ENCODE peak calls at places on chromosomes 1 and 21, in four cellular contexts. One of them, this sample, is unnamed.

GRCh38 chr21:38472709-38473108 is 25.6 kb downstream of the ERG start:
- DNase-seq in A549: no peak
- DNase-seq in HepG2: no peak
- DNase-seq in K562: no peak
- DNase-seq in this sample: peak; percentile 52

GRCh38 chr21:46634427-46634826 is 1.0 kb upstream of the PRMT2 start:
- DNase-seq in A549: no peak
- DNase-seq in HepG2: peak; percentile 12
- DNase-seq in K562: no peak
- DNase-seq in this sample: no peak

GRCh38 chr21:45461369-45461750 is 56.4 kb downstream of the COL18A1 start:
- DNase-seq in A549: no peak
- DNase-seq in HepG2: no peak
- DNase-seq in K562: no peak
- DNase-seq in this sample: no peak

GRCh38 chr1:66480162-66480561 is 53.8 kb upstream of the SGIP1 start:
- DNase-seq in A549: no peak
- DNase-seq in HepG2: no peak
- DNase-seq in K562: no peak
- DNase-seq in this sample: no peak

GRCh38 chr1:43293896-43294760 is 6.7 kb upstream of the TIE1 start:
- DNase-seq in A549: no peak
- DNase-seq in HepG2: no peak
- DNase-seq in K562: no peak
- DNase-seq in this sample: no peak

GRCh38 chr21:42079939-42080787 is 9.0 kb downstream of the UMODL1 start:
- DNase-seq in A549: no peak
- DNase-seq in HepG2: no peak
- DNase-seq in K562: no peak
- DNase-seq in this sample: no peak

GRCh38 chr21:42058631-42059111 is 12.4 kb upstream of the UMODL1 start:
- DNase-seq in A549: no peak
- DNase-seq in HepG2: no peak
- DNase-seq in K562: no peak
- DNase-seq in this sample: no peak

GRCh38 chr1:12475158-12475934 is 142.7 kb downstream of the DHRS3 start:
- DNase-seq in A549: no peak
- DNase-seq in HepG2: peak; percentile 60
- DNase-seq in K562: no peak
- DNase-seq in this sample: no peak

GRCh38 chr1:24861821-24862727 is 68.0 kb downstream of the RUNX3 start:
- DNase-seq in A549: no peak
- DNase-seq in HepG2: no peak
- DNase-seq in K562: no peak
- DNase-seq in this sample: no peak

GRCh38 chr1:228462560-228462959 is 24.6 kb upstream of the RNF187 start:
- DNase-seq in A549: no peak
- DNase-seq in HepG2: no peak
- DNase-seq in K562: no peak
- DNase-seq in this sample: no peak

GRCh38 chr21:46307625-46308024 is 16.0 kb downstream of the C21orf58 start:
- DNase-seq in A549: no peak
- DNase-seq in HepG2: no peak
- DNase-seq in K562: no peak
- DNase-seq in this sample: no peak

GRCh38 chr1:61746768-61747167 is 4.5 kb downstream of the PATJ start:
- DNase-seq in A549: no peak
- DNase-seq in HepG2: no peak
- DNase-seq in K562: no peak
- DNase-seq in this sample: no peak

GRCh38 chr1:57600424-57600823 is 176.6 kb upstream of the DAB1 start:
- DNase-seq in A549: no peak
- DNase-seq in HepG2: no peak
- DNase-seq in K562: no peak
- DNase-seq in this sample: peak; percentile 76

GRCh38 chr1:247400685-247401084 is 15.3 kb upstream of the NLRP3 start:
- DNase-seq in A549: no peak
- DNase-seq in HepG2: no peak
- DNase-seq in K562: no peak
- DNase-seq in this sample: no peak

GRCh38 chr1:145997156-145998023 is 1.0 kb upstream of the TXNIP start:
- DNase-seq in A549: no peak
- DNase-seq in HepG2: peak; percentile 26
- DNase-seq in K562: peak; percentile 62
- DNase-seq in this sample: no peak

GRCh38 chr1:9659328-9659727 is 7.8 kb downstream of the PIK3CD start:
- DNase-seq in A549: no peak
- DNase-seq in HepG2: peak; percentile 21
- DNase-seq in K562: no peak
- DNase-seq in this sample: no peak

GRCh38 chr1:98964198-98964597 is 40.5 kb downstream of the PLPPR5 start:
- DNase-seq in A549: no peak
- DNase-seq in HepG2: no peak
- DNase-seq in K562: no peak
- DNase-seq in this sample: no peak

GRCh38 chr1:170669036-170669435 is 5.1 kb downstream of the PRRX1 start:
- DNase-seq in A549: no peak
- DNase-seq in HepG2: no peak
- DNase-seq in K562: no peak
- DNase-seq in this sample: no peak

GRCh38 chr1:108050134-108050533 is 85.2 kb upstream of the VAV3 start:
- DNase-seq in A549: no peak
- DNase-seq in HepG2: no peak
- DNase-seq in K562: no peak
- DNase-seq in this sample: no peak
- TF ChIP-seq HMGXB4 in A549: no peak
- TF ChIP-seq HMGXB4 in HepG2: no peak
- TF ChIP-seq HMGXB4 in K562: no peak
- TF ChIP-seq HMGXB4 in this sample: no peak

GRCh38 chr1:3899776-3900149 is 309 bp downstream of the C1orf174 start:
- DNase-seq in A549: no peak
- DNase-seq in HepG2: no peak
- DNase-seq in K562: peak; percentile 77
- DNase-seq in this sample: peak; percentile 57
- TF ChIP-seq ESRRA in A549: no peak
- TF ChIP-seq ESRRA in HepG2: no peak
- TF ChIP-seq ESRRA in K562: no peak
- TF ChIP-seq ESRRA in this sample: no peak

DNA sequence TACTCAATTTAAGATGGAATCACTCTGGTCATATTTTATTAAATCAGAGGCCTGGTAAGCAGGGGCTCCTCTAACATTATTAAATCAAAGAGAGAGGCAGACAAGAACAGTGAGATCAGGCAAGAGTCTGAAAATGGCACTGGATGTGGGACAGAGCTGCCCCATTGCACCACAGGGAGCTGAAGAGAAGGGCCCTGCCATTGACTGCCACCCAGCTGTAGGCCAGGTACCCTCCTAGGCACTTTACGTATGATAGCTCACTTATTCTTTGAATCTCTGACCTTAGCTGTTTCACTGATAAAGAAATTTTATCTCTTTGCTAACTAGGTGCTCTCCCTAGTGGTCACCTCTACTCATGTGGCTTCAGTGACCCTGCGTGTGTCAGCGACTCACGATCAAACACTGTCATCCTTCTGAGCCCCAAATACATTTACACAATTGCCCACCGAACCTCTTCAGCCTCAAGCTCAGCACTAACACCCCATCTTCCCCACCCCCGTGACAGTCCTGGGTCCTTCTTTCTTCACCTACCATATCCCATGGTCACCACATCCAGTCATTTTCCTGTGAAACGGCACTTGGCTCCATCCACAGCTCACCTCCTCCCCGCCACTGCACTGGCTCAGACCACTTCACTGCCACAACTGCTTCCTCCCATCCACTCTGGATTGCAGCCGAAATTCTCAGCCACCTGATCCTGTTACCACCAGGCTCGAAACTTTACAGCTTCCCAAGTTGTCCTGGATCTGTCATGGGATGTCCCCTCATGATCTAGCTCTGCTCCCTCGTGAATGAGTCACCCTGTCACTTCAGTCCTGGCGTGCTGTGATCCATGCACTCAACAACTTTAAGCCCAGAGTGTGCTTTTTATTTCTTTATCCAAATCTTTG is 97.3 kb upstream of the SYT6 start:
- DNase-seq in A549: no peak
- DNase-seq in HepG2: no peak
- DNase-seq in K562: no peak
- DNase-seq in this sample: no peak
- TF ChIP-seq HMGXB4 in A549: no peak
- TF ChIP-seq HMGXB4 in HepG2: no peak
- TF ChIP-seq HMGXB4 in K562: no peak
- TF ChIP-seq HMGXB4 in this sample: no peak

GRCh38 chr1:20058531-20058930 is 11.5 kb upstream of the PLA2G5 start:
- DNase-seq in A549: no peak
- DNase-seq in HepG2: no peak
- DNase-seq in K562: no peak
- DNase-seq in this sample: no peak
- TF ChIP-seq ESRRA in A549: no peak
- TF ChIP-seq ESRRA in HepG2: no peak
- TF ChIP-seq ESRRA in K562: no peak
- TF ChIP-seq ESRRA in this sample: no peak